ENCODE peak calls at places on chromosomes 4 and X, in six cellular contexts. X, B, P, T, A and O are unnamed samples.

GRCh38 chr4:124907881-124908280 is 195.3 kb upstream of the ANKRD50 start:
- DNase-seq in T (no peak), B (no peak), A (no peak), X (no peak), P (no peak), O (no peak)

GRCh38 chr4:118772149-118773081 is 63.5 kb downstream of the SEC24D start:
- DNase-seq in T (peak; percentile 18), B (no peak), P (no peak), X (peak; percentile 34), A (peak; percentile 44), O (peak; percentile 5)

GRCh38 chrX:9638871-9639270 is 126.8 kb downstream of the GPR143 start:
- DNase-seq in B (no peak), X (no peak), T (no peak), A (no peak), P (no peak), O (no peak)

GRCh38 chr4:128565565-128566186 is 243.8 kb upstream of the JADE1 start:
- DNase-seq in T (peak; percentile 51), B (no peak), X (peak; percentile 46), P (peak; percentile 53), A (peak; percentile 54), O (peak; percentile 54)

GRCh38 chr4:113708250-113708649 is 53.3 kb downstream of the CAMK2D start:
- DNase-seq in P (no peak), T (no peak), A (no peak), X (no peak), B (no peak), O (no peak)

GRCh38 chr4:11623726-11624037 is 195.0 kb upstream of the HS3ST1 start:
- DNase-seq in X (no peak), A (no peak), T (no peak), P (no peak), B (no peak), O (peak; percentile 15)

GRCh38 chr4:32393806-32394205 is 1673.6 kb downstream of the PCDH7 start:
- DNase-seq in A (no peak), X (no peak), T (no peak), P (no peak), B (no peak), O (no peak)

GRCh38 chr4:141046255-141046654 is 87.0 kb downstream of the RNF150 start:
- DNase-seq in P (no peak), B (no peak), A (peak; percentile 2), T (peak; percentile 10), X (no peak), O (no peak)

GRCh38 chrX:133838761-133839676 is 146.4 kb downstream of the GPC3 start:
- DNase-seq in A (peak; percentile 38), T (no peak), B (no peak), P (peak; percentile 3), X (peak; percentile 3), O (peak; percentile 6)

GRCh38 chr4:8932884-8933283 is 61.2 kb upstream of the HMX1 start:
- DNase-seq in B (no peak), X (no peak), A (no peak), P (no peak), T (no peak), O (no peak)

GRCh38 chr4:53688186-53688790 is 97.0 kb upstream of the LNX1 start:
- DNase-seq in X (no peak), T (no peak), B (peak; percentile 76), P (no peak), A (peak; percentile 18), O (no peak)

GRCh38 chrX:39850630-39851152 is 247.1 kb downstream of the BCOR start:
- DNase-seq in T (no peak), B (no peak), P (no peak), A (peak; percentile 87), X (no peak), O (no peak)

GRCh38 chrX:12999422-12999821 is 24.5 kb downstream of the TMSB4X start:
- DNase-seq in B (no peak), T (no peak), X (no peak), P (no peak), A (no peak), O (no peak)

GRCh38 chrX:13000311-13000811 is 25.5 kb downstream of the TMSB4X start:
- DNase-seq in X (no peak), B (peak; percentile 90), P (no peak), A (no peak), T (no peak), O (no peak)

GRCh38 chrX:12997898-12998687 is 23.2 kb downstream of the TMSB4X start:
- DNase-seq in T (no peak), X (no peak), A (no peak), P (no peak), B (no peak), O (no peak)

GRCh38 chrX:13001961-13002671 is 27.2 kb downstream of the TMSB4X start:
- DNase-seq in A (no peak), T (no peak), P (no peak), B (no peak), X (no peak), O (no peak)

DNA sequence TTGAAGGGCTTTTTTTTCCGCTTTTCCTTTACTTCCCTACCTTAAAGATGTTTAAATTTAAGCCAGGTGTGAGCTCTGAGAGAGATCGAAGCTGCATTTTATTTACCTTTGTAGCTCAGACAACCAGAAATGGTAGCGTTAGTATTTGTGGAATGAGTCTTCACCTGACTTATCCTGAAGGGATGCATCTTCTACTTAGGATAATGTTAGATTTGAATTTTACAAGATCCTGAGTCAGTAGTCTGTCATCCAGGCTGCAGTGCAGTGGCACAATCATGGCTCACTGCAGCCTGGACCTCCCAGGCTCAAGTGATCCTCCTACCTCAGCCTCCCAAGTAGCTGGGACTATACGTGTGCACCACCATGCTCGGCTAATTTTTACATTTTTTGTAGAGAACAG is 26.2 kb downstream of the TMSB4X start:
- DNase-seq in X (no peak), P (no peak), A (no peak), T (no peak), B (no peak), O (no peak)
- H3K9ac ChIP-seq in X (no peak overlapping the region), P (no peak overlapping the region), A (no peak overlapping the region), T (no peak overlapping the region), B (peak overlapping the region; percentile 50), O (no peak overlapping the region)

GRCh38 chrX:71650333-71650969 is 16.9 kb upstream of the LOC101059915 start:
- DNase-seq in T (peak; percentile 14), B (no peak), P (no peak), X (no peak), A (peak; percentile 31), O (no peak)
- TF ChIP-seq ZNF274 in T (no peak), B (no peak), P (no peak), X (no peak), A (no peak), O (no peak)

DNA sequence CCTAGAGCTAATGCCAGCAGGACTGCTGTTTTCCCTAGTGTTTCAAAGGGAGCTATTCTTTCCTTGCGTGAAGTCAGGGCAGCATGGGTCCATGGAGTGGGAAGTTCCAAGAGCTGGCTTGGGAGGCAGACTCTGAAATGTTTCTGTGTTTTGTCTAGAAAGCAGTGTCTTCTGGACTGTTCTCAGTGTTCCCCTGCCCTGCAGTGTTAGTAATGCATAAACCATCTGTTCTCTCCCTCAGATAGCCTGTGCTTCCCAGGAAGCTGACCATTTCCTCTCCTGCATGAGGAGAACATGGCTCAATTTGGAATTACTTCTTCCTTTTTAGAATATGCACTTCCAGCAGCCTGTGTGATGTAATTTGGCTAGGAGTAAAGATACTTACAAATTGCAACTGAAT is 116.7 kb upstream of the CXCL13 start:
- DNase-seq in A (no peak), P (no peak), B (no peak), X (no peak), T (no peak), O (no peak)
- TF ChIP-seq YY1 in A (no peak), P (no peak), B (no peak), X (no peak), T (no peak), O (no peak)

GRCh38 chr4:122827258-122827887 is 742 bp downstream of the FGF2 start:
- DNase-seq in B (peak; percentile 8), X (no peak), T (no peak), P (no peak), A (peak; percentile 62), O (no peak)
- H3K9ac ChIP-seq in B (peak overlapping the region; percentile 43), X (peak overlapping the region; percentile 67), T (no peak overlapping the region), P (peak overlapping the region; percentile 96), A (peak overlapping the region; percentile 95), O (peak overlapping the region; percentile 98)

GRCh38 chr4:30068234-30068633 is 651.9 kb upstream of the PCDH7 start:
- DNase-seq in B (no peak), A (no peak), T (no peak), P (no peak), X (no peak), O (no peak)
- TF ChIP-seq ZNF274 in B (no peak), A (no peak), T (no peak), P (no peak), X (no peak), O (no peak)

DNA sequence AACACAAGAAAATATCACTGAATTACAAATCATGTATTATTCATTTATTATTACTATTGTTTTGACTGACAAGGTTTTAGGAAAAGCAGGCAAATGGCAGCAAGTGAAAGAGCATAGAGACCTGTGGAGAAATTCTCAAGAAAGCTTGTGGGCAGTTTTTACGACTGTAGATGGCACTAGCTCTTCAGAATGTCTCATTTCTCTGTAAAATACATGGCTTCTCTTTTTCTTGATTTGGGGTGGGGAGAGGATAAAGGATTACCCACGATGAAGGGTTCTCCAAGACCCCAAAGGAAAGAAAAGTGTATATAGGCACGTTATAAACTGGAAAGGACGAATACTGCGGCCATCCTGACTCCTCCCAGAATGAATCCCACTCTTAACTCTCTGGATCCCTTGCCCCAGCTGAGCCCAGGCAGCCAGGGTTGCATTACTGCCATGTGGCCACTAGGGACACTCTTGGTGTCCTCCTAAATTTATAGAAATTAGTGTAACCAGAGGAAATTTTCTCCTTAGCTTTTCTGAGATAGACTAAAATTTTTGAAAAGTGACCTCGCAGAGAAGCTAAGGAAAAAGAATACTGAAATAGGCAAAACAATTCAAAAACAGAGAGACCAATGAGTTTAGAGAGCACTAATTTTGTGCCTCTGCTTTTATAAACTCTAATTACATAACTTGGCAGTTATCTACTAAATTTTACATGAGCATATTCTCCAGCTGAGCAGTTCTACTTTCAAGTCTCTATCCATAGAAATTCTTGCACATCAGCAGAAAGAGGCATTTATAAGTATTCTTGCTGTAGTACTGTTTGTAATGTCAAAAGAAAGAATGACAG is 37.7 kb upstream of the PCDH19 start:
- DNase-seq in P (no peak), A (peak; percentile 8), X (peak; percentile 31), B (no peak), T (no peak), O (peak; percentile 36)
- TF ChIP-seq YY1 in P (no peak), A (no peak), X (no peak), B (no peak), T (no peak), O (no peak)